ENCODE peak calls at places on chromosomes 1 and 21, in six cellular contexts. E, C, I, P, H and W are unnamed samples. For H3K9me3, the result is how much of the 10 kb centered on the place peaks cover.

GRCh38 chr1:2304921-2305681 is 77.0 kb downstream of the SKI start:
- DNase-seq in I (no peak), C (no peak), P (no peak), E (no peak), H (no peak), W (no peak)

GRCh38 chr1:93629101-93630059 is 52.3 kb downstream of the BCAR3 start:
- DNase-seq in E (peak), C (peak), H (no peak), I (peak), P (peak), W (peak)

GRCh38 chr1:189606795-189607476 is 870.7 kb downstream of the BRINP3 start:
- DNase-seq in I (no peak), E (peak), C (no peak), H (no peak), P (peak), W (no peak)

GRCh38 chr1:220462756-220463155 is 65.2 kb upstream of the MARK1 start:
- DNase-seq in I (peak), H (no peak), C (no peak), P (peak), E (no peak), W (no peak)

GRCh38 chr1:197268012-197268411 is at the start of gene CRB1:
- DNase-seq in I (no peak), P (no peak), C (peak), H (no peak), E (no peak), W (no peak)

GRCh38 chr1:183414365-183414764 is 3.8 kb downstream of the NMNAT2 start:
- DNase-seq in C (no peak), E (no peak), I (no peak), H (no peak), P (peak), W (no peak)

GRCh38 chr21:9837946-9838801 is 683.2 kb upstream of the TPTE start:
- DNase-seq in C (no peak), E (no peak), H (no peak), I (peak), P (peak), W (no peak)

GRCh38 chr21:33584455-33584854 is 4.0 kb downstream of the DONSON start:
- DNase-seq in I (peak), E (no peak), P (no peak), H (no peak), C (no peak), W (no peak)

GRCh38 chr1:234699795-234700665 is 90.1 kb upstream of the IRF2BP2 start:
- DNase-seq in C (no peak), I (peak), P (no peak), E (peak), H (no peak), W (no peak)

GRCh38 chr21:16455978-16456377 is 726.2 kb downstream of the USP25 start:
- DNase-seq in P (no peak), E (no peak), C (no peak), H (no peak), I (no peak), W (peak)
- H3K9ac ChIP-seq in P (no peak), E (peak), C (no peak), H (no peak), I (no peak), W (peak)

GRCh38 chr1:224933584-224933983 is 4.1 kb downstream of the DNAH14 start:
- DNase-seq in H (no peak), C (no peak), E (no peak), I (no peak), P (no peak), W (no peak)
- H3K9me3 ChIP-seq in H (half or more), C (under half), E (half or more), I (under half), P (half or more), W (under half)

DNA sequence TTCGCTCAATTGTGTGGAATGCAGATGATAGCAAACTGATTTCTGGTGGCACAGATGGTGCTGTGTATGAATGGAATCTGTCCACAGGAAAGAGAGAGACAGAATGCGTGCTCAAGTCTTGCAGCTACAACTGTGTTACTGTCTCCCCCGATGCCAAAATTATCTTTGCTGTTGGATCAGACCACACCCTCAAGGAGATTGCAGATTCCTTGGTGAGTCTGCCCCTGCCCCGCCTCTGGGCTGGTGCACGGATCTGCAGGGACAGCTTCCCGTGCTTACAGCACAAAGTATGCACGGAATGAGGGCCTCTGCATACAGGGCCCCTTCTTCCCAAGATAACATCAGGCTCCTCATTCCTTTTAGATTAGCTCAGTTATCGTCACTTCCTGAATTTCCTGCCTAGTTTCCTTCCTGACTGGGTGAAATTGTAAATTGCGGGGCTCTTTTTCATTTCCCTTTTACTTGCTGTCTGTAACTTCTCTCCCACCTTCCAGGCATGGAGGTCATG is 34.6 kb downstream of the CFAP57 start:
- DNase-seq in I (no peak), P (peak), H (peak), E (peak), C (no peak), W (peak)
- H3K9ac ChIP-seq in I (peak), P (peak), H (peak), E (peak), C (no peak), W (peak)

GRCh38 chr1:4512622-4513021 is 141.8 kb upstream of the AJAP1 start:
- DNase-seq in C (no peak), H (no peak), P (no peak), E (no peak), I (no peak), W (no peak)
- H3K9me3 ChIP-seq in C (under half), H (under half), P (under half), E (under half), I (under half), W (under half)

DNA sequence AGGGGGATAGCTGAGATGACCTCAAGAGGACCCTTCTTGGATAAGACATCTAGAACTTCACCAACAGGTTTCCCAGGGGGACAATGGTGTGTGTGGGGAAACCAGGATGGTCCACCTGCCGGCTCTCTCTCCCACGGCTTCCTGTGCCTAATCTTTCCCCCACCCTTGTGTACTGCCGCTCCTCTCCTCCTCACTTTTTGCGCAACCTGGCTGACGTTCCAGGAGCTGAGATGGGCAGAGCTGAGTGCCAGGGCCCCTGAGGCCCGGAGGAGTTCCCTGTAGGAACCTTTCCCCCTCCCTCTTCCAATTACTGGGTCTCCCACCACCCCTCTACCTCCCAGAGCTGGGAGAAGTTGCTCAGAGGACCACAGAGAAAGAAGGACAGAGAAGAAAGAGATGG is 6.9 kb downstream of the SLC26A9 start:
- DNase-seq in C (no peak), H (no peak), P (no peak), I (no peak), E (no peak), W (no peak)
- H3K9ac ChIP-seq in C (no peak), H (no peak), P (no peak), I (no peak), E (no peak), W (no peak)